ENCODE peak calls at places on chromosomes 13 and 19, in seven cellular contexts. H, D, I, Y, C, F and P are unnamed samples.

GRCh38 chr19:13974073-13974472 is 21.8 kb downstream of the DCAF15 start:
- DNase-seq in F (no peak), Y (peak), D (no peak), I (no peak), H (no peak), C (no peak), P (peak)

GRCh38 chr13:42181381-42181953 is 90.5 kb upstream of the AKAP11 start:
- DNase-seq in H (no peak), C (no peak), F (no peak), I (no peak), D (no peak), Y (no peak), P (peak)

GRCh38 chr13:42876270-42876714 is 94.9 kb downstream of the FAM216B start:
- DNase-seq in I (no peak), F (no peak), D (no peak), C (no peak), Y (no peak), H (no peak), P (no peak)

GRCh38 chr13:31940076-31940475 is 91.5 kb upstream of the FRY start:
- DNase-seq in Y (no peak), D (no peak), I (no peak), C (no peak), F (no peak), H (no peak), P (no peak)

GRCh38 chr13:93620366-93620765 is 393.8 kb downstream of the GPC6 start:
- DNase-seq in H (no peak), Y (no peak), F (no peak), C (no peak), I (no peak), D (peak), P (no peak)

GRCh38 chr19:32537626-32538025 is 43.4 kb upstream of the PDCD5 start:
- DNase-seq in D (no peak), F (no peak), C (no peak), Y (no peak), H (no peak), I (no peak), P (peak)

GRCh38 chr19:33724723-33725060 is 72.0 kb upstream of the KCTD15 start:
- DNase-seq in I (no peak), D (no peak), H (no peak), Y (no peak), F (no peak), C (no peak), P (no peak)

GRCh38 chr13:19661561-19661960 is 28.1 kb downstream of the MPHOSPH8 start:
- DNase-seq in H (no peak), I (no peak), F (no peak), D (no peak), C (no peak), Y (no peak), P (no peak)

GRCh38 chr19:40389404-40390083 is 437 bp downstream of the HIPK4 start:
- DNase-seq in C (no peak), Y (no peak), D (no peak), H (no peak), F (no peak), I (no peak), P (no peak)

GRCh38 chr13:101292711-101293110 is 123.6 kb downstream of the NALCN start:
- DNase-seq in Y (no peak), D (peak), F (no peak), H (no peak), C (no peak), I (no peak), P (peak)

GRCh38 chr13:29845440-29846056 is 4.9 kb downstream of the UBL3 start:
- DNase-seq in D (peak), C (peak), F (no peak), Y (peak), H (no peak), I (no peak), P (peak)

GRCh38 chr13:51148223-51148951 is 37.3 kb upstream of the C13orf42 start:
- DNase-seq in Y (no peak), C (no peak), I (no peak), F (no peak), H (no peak), D (no peak), P (no peak)

GRCh38 chr13:73991884-73992283 is 142.3 kb downstream of the KLF12 start:
- DNase-seq in D (no peak), Y (no peak), I (no peak), H (no peak), F (no peak), C (no peak), P (no peak)

GRCh38 chr13:79780240-79780639 is 299.3 kb downstream of the NDFIP2 start:
- DNase-seq in D (no peak), I (no peak), H (no peak), Y (peak), C (peak), F (no peak), P (peak)

GRCh38 chr19:28785961-28786360 is 427.0 kb downstream of the UQCRFS1 start:
- DNase-seq in Y (no peak), I (no peak), C (no peak), F (no peak), D (no peak), H (no peak), P (no peak)

GRCh38 chr19:28208745-28209144 is 1004.2 kb downstream of the UQCRFS1 start:
- DNase-seq in Y (no peak), C (no peak), H (no peak), I (no peak), D (no peak), F (no peak), P (peak)

GRCh38 chr13:110683921-110684320 is 22.0 kb downstream of the CARS2 start:
- DNase-seq in H (no peak), C (no peak), D (no peak), I (no peak), F (no peak), Y (no peak), P (no peak)

GRCh38 chr19:11296264-11296663 is 304 bp downstream of the TSPAN16 start:
- DNase-seq in D (peak), H (no peak), C (no peak), Y (no peak), F (no peak), I (no peak), P (no peak)

GRCh38 chr19:582497-583197 is 7.0 kb upstream of the HCN2 start:
- DNase-seq in I (no peak), F (no peak), H (no peak), Y (peak), C (peak), D (peak), P (peak)

GRCh38 chr19:41753159-41753558 is 2.2 kb upstream of the CEACAM6 start:
- DNase-seq in D (peak), I (peak), C (peak), H (peak), Y (peak), F (peak), P (peak)

GRCh38 chr13:44402902-44403719 is 29.5 kb downstream of the SERP2 start:
- DNase-seq in C (no peak), D (no peak), Y (no peak), F (peak), I (no peak), H (no peak), P (no peak)

GRCh38 chr13:93226623-93227279 is at the start of gene GPC6:
- DNase-seq in I (no peak), H (no peak), D (peak), Y (peak), F (no peak), C (peak), P (peak)

GRCh38 chr19:46678110-46678732 is 17.2 kb upstream of the DACT3 start:
- DNase-seq in H (peak), Y (peak), D (peak), F (peak), C (no peak), I (no peak), P (no peak)

GRCh38 chr19:17686592-17687042 is 1.5 kb downstream of the UNC13A start:
- DNase-seq in I (no peak), C (no peak), D (peak), H (no peak), Y (peak), F (no peak), P (no peak)

GRCh38 chr19:12778020-12778904 is 2.9 kb upstream of the HOOK2 start:
- DNase-seq in D (peak), C (peak), H (no peak), Y (peak), F (peak), I (peak), P (peak)

GRCh38 chr13:51588406-51588949 is 4.2 kb downstream of the WDFY2 start:
- DNase-seq in I (no peak), F (no peak), D (no peak), Y (no peak), C (no peak), H (no peak), P (no peak)

GRCh38 chr19:3163230-3163886 is 15.2 kb upstream of the S1PR4 start:
- DNase-seq in Y (peak), F (peak), H (peak), C (peak), D (peak), I (peak), P (peak)

GRCh38 chr19:47390533-47391488 is 28.5 kb downstream of the MEIS3 start:
- DNase-seq in I (no peak), H (no peak), Y (no peak), F (no peak), C (no peak), D (no peak), P (peak)

GRCh38 chr19:58024661-58025060 is 9.2 kb upstream of the ZSCAN1 start:
- DNase-seq in D (no peak), H (no peak), Y (no peak), F (no peak), I (no peak), C (no peak), P (no peak)

GRCh38 chr19:57466489-57466888 is 9.5 kb upstream of the VN1R1 start:
- DNase-seq in Y (no peak), F (no peak), D (no peak), H (no peak), C (no peak), I (no peak), P (no peak)

GRCh38 chr13:32309312-32309711 is 5.9 kb downstream of the ZAR1L start:
- DNase-seq in Y (no peak), H (no peak), C (peak), D (no peak), F (no peak), I (no peak), P (no peak)

GRCh38 chr13:76969488-76970365 is 21.4 kb downstream of the ACOD1 start:
- DNase-seq in C (no peak), D (peak), I (no peak), H (no peak), Y (peak), F (no peak), P (no peak)

GRCh38 chr13:35879111-35879510 is 252.1 kb downstream of the DCLK1 start:
- DNase-seq in I (no peak), Y (no peak), F (no peak), H (no peak), D (no peak), C (no peak), P (no peak)

GRCh38 chr19:29841209-29841558 is 29.4 kb downstream of the CCNE1 start:
- DNase-seq in Y (peak), F (no peak), I (no peak), C (no peak), D (no peak), H (no peak), P (peak)